ENCODE peak calls at places on chromosomes 5 and 9, in seven cellular contexts. R is K562, S is H1, F is SK-N-SH, M is HepG2, E is GM12878, Z is HCT116. G is an unnamed sample.

GRCh38 chr5:161975350-161975749 is 92.2 kb upstream of the GABRG2 start:
- DNase-seq in F (no peak), M (no peak), Z (no peak), R (no peak), E (no peak), S (no peak), G (no peak)

GRCh38 chr9:123893831-123894460 is 36.0 kb downstream of the DENND1A start:
- DNase-seq in S (no peak), Z (no peak), E (no peak), F (no peak), M (no peak), R (no peak), G (no peak)

GRCh38 chr9:106622148-106622547 is 240.8 kb upstream of the ZNF462 start:
- DNase-seq in S (no peak), R (no peak), E (no peak), F (peak), Z (no peak), M (no peak), G (no peak)

GRCh38 chr9:133939845-133940244 is 52.3 kb downstream of the VAV2 start:
- DNase-seq in S (no peak), M (no peak), R (no peak), Z (no peak), F (no peak), E (no peak), G (no peak)

GRCh38 chr5:3466392-3466791 is 129.2 kb upstream of the IRX1 start:
- DNase-seq in R (no peak), Z (no peak), E (no peak), S (no peak), F (no peak), M (no peak), G (no peak)

GRCh38 chr9:88180084-88180765 is 42.0 kb upstream of the SPATA31C2 start:
- DNase-seq in R (no peak), E (no peak), M (no peak), Z (no peak), S (no peak), F (no peak), G (peak)

GRCh38 chr9:109887079-109887478 is 107.1 kb downstream of the PALM2AKAP2 start:
- DNase-seq in M (no peak), E (no peak), S (no peak), Z (no peak), R (no peak), F (no peak), G (no peak)

GRCh38 chr9:36092509-36093215 is 43.9 kb upstream of the GLIPR2 start:
- DNase-seq in S (no peak), E (peak), Z (no peak), M (no peak), F (no peak), R (no peak), G (no peak)

GRCh38 chr5:151684690-151685361 is 1.9 kb downstream of the SPARC start:
- DNase-seq in M (no peak), Z (no peak), S (peak), F (no peak), R (peak), E (no peak), G (no peak)

GRCh38 chr9:88531920-88532319 is 3.1 kb upstream of the NXNL2 start:
- DNase-seq in E (no peak), F (no peak), Z (no peak), M (no peak), S (no peak), R (no peak), G (no peak)

DNA sequence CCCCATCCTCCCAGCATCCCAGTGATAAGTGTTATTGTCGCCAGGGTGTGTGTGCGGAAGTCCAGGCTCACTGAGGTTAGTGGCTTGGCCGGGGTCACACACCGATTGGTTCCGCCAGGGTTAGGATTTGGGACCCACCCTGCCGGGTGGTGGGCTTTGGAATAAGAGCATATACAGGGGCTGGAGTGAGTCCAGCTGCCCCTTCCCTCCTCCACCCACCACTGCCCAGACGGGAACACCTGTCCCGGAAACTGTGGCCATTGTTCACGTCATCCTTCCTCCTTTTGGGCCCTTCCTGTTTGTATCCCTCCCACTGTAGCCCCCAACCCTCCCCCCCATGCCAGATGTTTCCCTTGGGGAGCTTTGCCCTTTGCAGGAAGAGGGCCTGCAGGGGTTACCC is 5.0 kb downstream of the N4BP3 start:
- DNase-seq in M (no peak), R (no peak), S (no peak), F (no peak), E (no peak), Z (no peak), G (no peak)
- TF ChIP-seq JUND in M (no peak), R (no peak), S (no peak), F (no peak), E (no peak), Z (no peak), G (no peak)

GRCh38 chr5:572398-573019 is 39.6 kb upstream of the CEP72 start:
- DNase-seq in Z (no peak), S (no peak), R (no peak), F (peak), E (no peak), M (no peak), G (no peak)

GRCh38 chr5:569868-570361 is 42.2 kb upstream of the CEP72 start:
- DNase-seq in E (no peak), Z (no peak), S (no peak), F (no peak), R (no peak), M (no peak), G (no peak)

GRCh38 chr5:571791-572190 is 40.3 kb upstream of the CEP72 start:
- DNase-seq in R (no peak), F (peak), E (no peak), S (no peak), M (no peak), Z (no peak), G (no peak)

GRCh38 chr5:569358-569867 is 42.7 kb upstream of the CEP72 start:
- DNase-seq in M (no peak), S (no peak), R (no peak), Z (no peak), E (no peak), F (no peak), G (no peak)

DNA sequence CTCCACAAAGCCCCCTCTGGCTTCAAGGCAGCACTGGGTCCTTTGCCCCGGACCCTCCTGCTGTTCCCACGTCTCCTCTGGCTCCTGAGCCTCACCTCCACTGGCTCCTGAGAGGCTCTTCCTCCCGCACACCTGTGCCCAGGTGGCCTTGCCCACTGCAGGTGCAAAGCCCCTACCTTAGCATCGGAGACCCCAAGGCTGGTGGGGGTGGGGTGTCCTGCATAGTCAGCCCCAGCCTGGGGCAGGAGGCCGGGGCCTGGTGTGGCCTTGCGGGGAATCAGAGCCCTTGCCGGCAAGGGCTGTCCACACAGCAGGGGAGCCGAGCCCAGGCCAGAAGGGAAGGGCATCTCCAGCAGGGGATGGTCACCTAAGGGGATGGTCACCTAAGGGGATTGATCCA is 41.3 kb upstream of the CEP72 start:
- DNase-seq in S (no peak), E (no peak), F (no peak), M (no peak), R (no peak), Z (no peak), G (no peak)
- TF ChIP-seq JUND in S (no peak), E (no peak), F (no peak), M (no peak), R (no peak), Z (no peak), G (no peak)

GRCh38 chr9:71665247-71665646 is 103.1 kb downstream of the CEMIP2 start:
- DNase-seq in S (no peak), F (no peak), E (no peak), R (no peak), Z (no peak), M (no peak), G (no peak)
- TF ChIP-seq JUND in S (no peak), F (no peak), E (no peak), R (no peak), Z (no peak), M (no peak), G (no peak)

GRCh38 chr9:91042024-91042423 is 240.4 kb downstream of the SYK start:
- DNase-seq in E (no peak), M (no peak), R (no peak), S (no peak), Z (no peak), F (no peak), G (no peak)
- TF ChIP-seq JUND in E (no peak), M (no peak), R (no peak), S (no peak), Z (no peak), F (no peak), G (no peak)

GRCh38 chr5:32280656-32281081 is 32.1 kb downstream of the MTMR12 start:
- DNase-seq in R (no peak), F (no peak), Z (no peak), E (peak), S (no peak), M (no peak), G (no peak)

GRCh38 chr5:32283061-32283460 is 29.7 kb downstream of the MTMR12 start:
- DNase-seq in Z (no peak), R (no peak), F (no peak), E (no peak), S (no peak), M (no peak), G (no peak)

GRCh38 chr5:32282633-32283032 is 30.1 kb downstream of the MTMR12 start:
- DNase-seq in R (no peak), S (no peak), E (no peak), F (no peak), Z (no peak), M (no peak), G (no peak)

GRCh38 chr5:32285489-32286138 is 27.1 kb downstream of the MTMR12 start:
- DNase-seq in F (no peak), E (no peak), R (peak), S (no peak), Z (no peak), M (no peak), G (no peak)

GRCh38 chr5:32283539-32284377 is 29.0 kb downstream of the MTMR12 start:
- DNase-seq in S (no peak), E (no peak), F (no peak), Z (no peak), R (no peak), M (no peak), G (no peak)
- TF ChIP-seq JUND in S (no peak), E (no peak), F (no peak), Z (peak), R (no peak), M (no peak), G (no peak)

GRCh38 chr5:76555114-76555513 is 68.1 kb downstream of the F2RL2 start:
- DNase-seq in F (no peak), E (no peak), R (no peak), S (no peak), Z (no peak), M (no peak), G (no peak)
- TF ChIP-seq JUND in F (no peak), E (no peak), R (no peak), S (no peak), Z (no peak), M (no peak), G (no peak)

GRCh38 chr5:11563822-11564221 is 340.4 kb downstream of the CTNND2 start:
- DNase-seq in F (no peak), Z (no peak), M (peak), E (no peak), S (no peak), R (no peak), G (no peak)

GRCh38 chr5:11560915-11561697 is 343.1 kb downstream of the CTNND2 start:
- DNase-seq in S (no peak), F (no peak), M (no peak), R (no peak), Z (no peak), E (no peak), G (no peak)

DNA sequence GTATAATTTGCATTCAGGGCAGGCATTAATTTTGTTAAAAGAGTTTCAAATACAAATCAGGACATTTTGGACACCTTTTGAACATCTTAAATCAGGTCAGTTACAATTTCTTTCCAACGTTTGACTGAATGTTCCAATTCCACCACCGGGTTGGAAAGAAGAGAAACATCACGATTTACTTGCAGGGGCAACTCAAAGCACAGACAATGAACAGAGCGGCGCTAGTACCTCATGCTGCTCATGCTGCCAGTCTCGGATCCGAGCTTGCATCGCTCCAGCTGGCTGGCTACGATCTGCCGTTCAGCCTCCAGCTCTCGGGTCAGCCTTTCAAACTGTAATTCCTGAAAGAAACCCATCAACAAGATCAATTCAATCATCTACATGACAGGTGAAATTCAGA is 339.5 kb downstream of the CTNND2 start:
- DNase-seq in M (no peak), R (no peak), F (no peak), S (no peak), Z (no peak), E (no peak), G (no peak)
- TF ChIP-seq JUND in M (no peak), R (no peak), F (no peak), S (no peak), Z (no peak), E (no peak), G (no peak)

DNA sequence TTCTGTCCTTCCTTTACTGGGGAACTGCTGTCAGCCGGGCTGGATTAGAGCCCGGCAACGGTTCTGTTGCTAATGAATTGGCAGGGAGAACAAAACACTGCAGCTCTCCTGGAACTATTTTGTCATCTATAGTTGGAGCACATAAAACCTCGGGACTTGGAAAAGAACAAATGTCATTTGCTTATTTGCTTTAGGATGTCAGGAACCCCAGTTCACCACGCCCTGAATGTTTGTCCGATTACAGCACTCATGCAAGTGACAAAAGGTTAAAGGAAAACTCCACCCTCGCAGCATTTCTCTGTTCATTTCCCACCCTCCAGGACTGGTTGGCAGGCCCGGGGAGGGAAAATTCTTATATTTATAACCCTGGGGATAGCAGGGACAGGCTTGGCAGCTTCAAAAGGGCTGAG is 66.5 kb upstream of the PLPP1 start:
- DNase-seq in S (peak), M (peak), R (no peak), F (no peak), E (no peak), Z (no peak), G (peak)
- TF ChIP-seq JUND in S (no peak), M (no peak), R (no peak), F (no peak), E (no peak), Z (peak), G (no peak)

G was measured in T47D.